ENCODE peak calls at places on chromosomes 3 and 15, in six cellular contexts. S is endothelial cell of umbilical vein, P is K562, O is A549, F is HepG2, W is GM12878. H is an unnamed sample.
A peak's percentile ranks its signal among the peaks of the same experiment; 100 is the strongest.

GRCh38 chr3:55488398-55489055 is 1.4 kb upstream of the WNT5A start:
- DNase-seq in F (no peak), O (peak; percentile 35), W (peak; percentile 26), P (no peak), S (peak; percentile 51), H (no peak)

GRCh38 chr3:134768845-134769244 is 26.2 kb upstream of the EPHB1 start:
- DNase-seq in P (no peak), W (no peak), O (no peak), F (no peak), S (no peak), H (no peak)

GRCh38 chr3:187636528-187636927 is 33.7 kb downstream of the SST start:
- DNase-seq in S (no peak), O (no peak), W (no peak), F (no peak), P (no peak), H (no peak)

GRCh38 chr3:72798552-72799195 is 49.6 kb downstream of the SHQ1 start:
- DNase-seq in S (peak; percentile 78), P (no peak), O (no peak), F (no peak), W (no peak), H (no peak)

GRCh38 chr3:173785004-173785403 is 387.5 kb downstream of the NLGN1 start:
- DNase-seq in S (no peak), F (no peak), W (no peak), O (no peak), P (no peak), H (no peak)

GRCh38 chr3:37924453-37924852 is 62.8 kb downstream of the CTDSPL start:
- DNase-seq in W (no peak), S (no peak), F (no peak), P (no peak), O (no peak), H (no peak)

GRCh38 chr3:150293401-150294001 is 114.6 kb upstream of the TSC22D2 start:
- DNase-seq in F (no peak), P (no peak), W (no peak), S (no peak), O (no peak), H (no peak)

GRCh38 chr3:48931944-48932580 is 13.4 kb downstream of the ARIH2 start:
- DNase-seq in W (no peak), F (no peak), O (no peak), S (no peak), P (no peak), H (no peak)

GRCh38 chr15:51884041-51884440 is 54.6 kb downstream of the TMOD3 start:
- DNase-seq in S (no peak), F (no peak), P (no peak), O (no peak), W (no peak), H (no peak)

GRCh38 chr3:71581451-71581980 is 2.0 kb downstream of the FOXP1 start:
- DNase-seq in F (no peak), S (peak; percentile 52), W (no peak), O (no peak), P (no peak), H (peak; percentile 73)

GRCh38 chr3:64163755-64164148 is 61.5 kb downstream of the PRICKLE2 start:
- DNase-seq in P (no peak), S (no peak), F (peak; percentile 20), O (no peak), W (peak; percentile 25), H (peak; percentile 17)

GRCh38 chr3:100900671-100901070 is 92.5 kb downstream of the ABI3BP start:
- DNase-seq in O (no peak), W (no peak), F (no peak), P (no peak), S (peak; percentile 75), H (no peak)

GRCh38 chr3:126481808-126482502 is 6.3 kb upstream of the ZXDC start:
- DNase-seq in P (no peak), S (no peak), O (no peak), F (peak; percentile 71), W (no peak), H (no peak)

GRCh38 chr3:172357850-172358754 is 90.2 kb downstream of the GHSR start:
- DNase-seq in S (no peak), F (no peak), O (no peak), W (no peak), P (no peak), H (peak; percentile 12)
- TF ChIP-seq MAX in S (no peak), F (no peak), O (no peak), W (no peak), P (no peak), H (no peak)

GRCh38 chr3:108489776-108490175 is 20.6 kb downstream of the MYH15 start:
- DNase-seq in F (peak; percentile 39), O (peak; percentile 28), P (peak; percentile 43), S (peak; percentile 75), W (peak; percentile 31), H (peak; percentile 58)

GRCh38 chr3:108486272-108486787 is 24.1 kb downstream of the MYH15 start:
- DNase-seq in O (no peak), W (no peak), F (no peak), S (no peak), P (no peak), H (no peak)

GRCh38 chr3:108487439-108487838 is 23.0 kb downstream of the MYH15 start:
- DNase-seq in S (no peak), O (no peak), F (no peak), P (no peak), W (no peak), H (no peak)

GRCh38 chr3:108486910-108487309 is 23.5 kb downstream of the MYH15 start:
- DNase-seq in P (peak; percentile 15), F (no peak), O (no peak), S (peak; percentile 28), W (no peak), H (no peak)

GRCh38 chr3:108488631-108489030 is 21.8 kb downstream of the MYH15 start:
- DNase-seq in P (no peak), O (no peak), W (no peak), F (no peak), S (peak; percentile 89), H (no peak)
- TF ChIP-seq MYC in P (no peak), O (no peak), W (no peak), F (no peak), S (no peak), H (no peak)

GRCh38 chr3:194908972-194909371 is 223.3 kb downstream of the FAM43A start:
- DNase-seq in S (no peak), O (no peak), W (no peak), P (no peak), F (no peak), H (no peak)

GRCh38 chr3:194906229-194906629 is 220.5 kb downstream of the FAM43A start:
- DNase-seq in O (no peak), P (no peak), S (peak; percentile 71), W (no peak), F (peak; percentile 29), H (no peak)

GRCh38 chr3:194908432-194908966 is 222.8 kb downstream of the FAM43A start:
- DNase-seq in O (no peak), F (no peak), S (no peak), P (no peak), W (no peak), H (no peak)

GRCh38 chr3:194906970-194907629 is 221.4 kb downstream of the FAM43A start:
- DNase-seq in P (no peak), O (no peak), S (no peak), W (no peak), F (no peak), H (peak; percentile 45)

GRCh38 chr3:194905696-194906095 is 220.0 kb downstream of the FAM43A start:
- DNase-seq in F (no peak), O (no peak), W (no peak), S (no peak), P (no peak), H (no peak)
- TF ChIP-seq MAX in F (no peak), O (no peak), W (no peak), S (no peak), P (no peak), H (no peak)

DNA sequence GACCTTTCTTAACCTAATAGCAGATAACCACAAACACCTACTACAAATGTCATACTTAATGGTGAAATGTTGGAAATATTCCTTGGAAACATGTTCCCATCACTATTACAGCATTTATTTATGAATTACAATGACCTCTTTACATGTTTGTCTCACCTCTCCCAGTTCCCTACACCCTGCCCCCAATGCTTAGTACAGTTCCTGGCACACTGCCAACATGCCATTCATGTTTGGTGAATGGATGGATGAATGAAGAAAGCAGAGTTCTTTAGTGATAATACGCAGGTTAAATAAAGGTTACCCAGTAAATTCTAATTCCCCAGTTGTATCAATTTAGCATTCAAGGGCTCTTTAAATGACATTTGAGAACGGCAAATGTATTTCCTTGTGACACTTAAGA is 259.9 kb upstream of the ATP11B start:
- DNase-seq in W (no peak), P (peak; percentile 35), S (peak; percentile 8), O (no peak), F (peak; percentile 12), H (no peak)
- TF ChIP-seq MYC in W (no peak), P (no peak), S (no peak), O (no peak), F (no peak), H (no peak)

GRCh38 chr3:25441234-25441856 is 13.3 kb downstream of the RARB start:
- DNase-seq in W (no peak), F (no peak), P (peak; percentile 72), O (no peak), S (no peak), H (peak; percentile 38)
- TF ChIP-seq MAX in W (no peak), F (no peak), P (no peak), O (no peak), S (no peak), H (no peak)

H was measured in NB4.